ENCODE peak calls at places on chromosomes 7 and 10, in seven cellular contexts. One of them, this sample, is unnamed.

GRCh38 chr10:10826125-10826524 is 191.5 kb upstream of the CELF2 start:
- DNase-seq in GM04504: no peak
- DNase-seq in stimulated activated naive CD8-positive, alpha-beta T cell treated with anti-CD3 and anti-CD28 coated beads, Interleukin-15, Interleukin-2, amounts not matched to agents 100 U/mL and 50 U/mL, for 24 hours: no peak
- DNase-seq in left ventricle myocardium inferior: no peak
- DNase-seq in stromal cell of bone marrow: peak; percentile 63
- DNase-seq in glomerular endothelial cell: no peak
- DNase-seq in GOT3: no peak
- DNase-seq in this sample: no peak

GRCh38 chr7:38584443-38585210 is 46.5 kb downstream of the AMPH start:
- DNase-seq in GM04504: peak; percentile 77
- DNase-seq in stimulated activated naive CD8-positive, alpha-beta T cell treated with anti-CD3 and anti-CD28 coated beads, Interleukin-15, Interleukin-2, amounts not matched to agents 100 U/mL and 50 U/mL, for 24 hours: no peak
- DNase-seq in left ventricle myocardium inferior: no peak
- DNase-seq in stromal cell of bone marrow: peak; percentile 44
- DNase-seq in glomerular endothelial cell: no peak
- DNase-seq in GOT3: peak; percentile 19
- DNase-seq in this sample: peak; percentile 87

GRCh38 chr10:68471063-68471585 is 649 bp downstream of the DNA2 start:
- DNase-seq in GM04504: no peak
- DNase-seq in stimulated activated naive CD8-positive, alpha-beta T cell treated with anti-CD3 and anti-CD28 coated beads, Interleukin-15, Interleukin-2, amounts not matched to agents 100 U/mL and 50 U/mL, for 24 hours: no peak
- DNase-seq in left ventricle myocardium inferior: no peak
- DNase-seq in stromal cell of bone marrow: no peak
- DNase-seq in glomerular endothelial cell: no peak
- DNase-seq in GOT3: no peak
- DNase-seq in this sample: no peak

GRCh38 chr10:128151031-128151430 is 24.8 kb upstream of the MKI67 start:
- DNase-seq in GM04504: no peak
- DNase-seq in stimulated activated naive CD8-positive, alpha-beta T cell treated with anti-CD3 and anti-CD28 coated beads, Interleukin-15, Interleukin-2, amounts not matched to agents 100 U/mL and 50 U/mL, for 24 hours: no peak
- DNase-seq in left ventricle myocardium inferior: no peak
- DNase-seq in stromal cell of bone marrow: no peak
- DNase-seq in glomerular endothelial cell: no peak
- DNase-seq in GOT3: no peak
- DNase-seq in this sample: no peak

GRCh38 chr10:83908987-83909386 is 230.3 kb upstream of the GHITM start:
- DNase-seq in GM04504: no peak
- DNase-seq in stimulated activated naive CD8-positive, alpha-beta T cell treated with anti-CD3 and anti-CD28 coated beads, Interleukin-15, Interleukin-2, amounts not matched to agents 100 U/mL and 50 U/mL, for 24 hours: no peak
- DNase-seq in left ventricle myocardium inferior: no peak
- DNase-seq in stromal cell of bone marrow: no peak
- DNase-seq in glomerular endothelial cell: no peak
- DNase-seq in GOT3: no peak
- DNase-seq in this sample: no peak

GRCh38 chr10:26931223-26931622 is 70.5 kb upstream of the ABI1 start:
- DNase-seq in GM04504: no peak
- DNase-seq in stimulated activated naive CD8-positive, alpha-beta T cell treated with anti-CD3 and anti-CD28 coated beads, Interleukin-15, Interleukin-2, amounts not matched to agents 100 U/mL and 50 U/mL, for 24 hours: peak; percentile 47
- DNase-seq in left ventricle myocardium inferior: peak; percentile 23
- DNase-seq in stromal cell of bone marrow: no peak
- DNase-seq in glomerular endothelial cell: no peak
- DNase-seq in GOT3: no peak
- DNase-seq in this sample: no peak

GRCh38 chr10:60441515-60441914 is 51.8 kb upstream of the ANK3 start:
- DNase-seq in GM04504: no peak
- DNase-seq in stimulated activated naive CD8-positive, alpha-beta T cell treated with anti-CD3 and anti-CD28 coated beads, Interleukin-15, Interleukin-2, amounts not matched to agents 100 U/mL and 50 U/mL, for 24 hours: no peak
- DNase-seq in left ventricle myocardium inferior: no peak
- DNase-seq in stromal cell of bone marrow: no peak
- DNase-seq in glomerular endothelial cell: no peak
- DNase-seq in GOT3: no peak
- DNase-seq in this sample: no peak

GRCh38 chr7:122166708-122167107 is 22.7 kb upstream of the AASS start:
- DNase-seq in GM04504: peak; percentile 28
- DNase-seq in stimulated activated naive CD8-positive, alpha-beta T cell treated with anti-CD3 and anti-CD28 coated beads, Interleukin-15, Interleukin-2, amounts not matched to agents 100 U/mL and 50 U/mL, for 24 hours: no peak
- DNase-seq in left ventricle myocardium inferior: no peak
- DNase-seq in stromal cell of bone marrow: peak; percentile 31
- DNase-seq in glomerular endothelial cell: no peak
- DNase-seq in GOT3: no peak
- DNase-seq in this sample: no peak

GRCh38 chr7:70392870-70393269 is 739.1 kb upstream of the GALNT17 start:
- DNase-seq in GM04504: no peak
- DNase-seq in stimulated activated naive CD8-positive, alpha-beta T cell treated with anti-CD3 and anti-CD28 coated beads, Interleukin-15, Interleukin-2, amounts not matched to agents 100 U/mL and 50 U/mL, for 24 hours: no peak
- DNase-seq in left ventricle myocardium inferior: no peak
- DNase-seq in stromal cell of bone marrow: no peak
- DNase-seq in glomerular endothelial cell: no peak
- DNase-seq in GOT3: no peak
- DNase-seq in this sample: no peak

GRCh38 chr7:21580073-21580521 is 37.3 kb downstream of the DNAH11 start:
- DNase-seq in GM04504: peak; percentile 35
- DNase-seq in stimulated activated naive CD8-positive, alpha-beta T cell treated with anti-CD3 and anti-CD28 coated beads, Interleukin-15, Interleukin-2, amounts not matched to agents 100 U/mL and 50 U/mL, for 24 hours: no peak
- DNase-seq in left ventricle myocardium inferior: no peak
- DNase-seq in stromal cell of bone marrow: peak; percentile 19
- DNase-seq in glomerular endothelial cell: peak; percentile 5
- DNase-seq in GOT3: no peak
- DNase-seq in this sample: no peak

GRCh38 chr7:132755538-132756481 is 179.5 kb upstream of the PLXNA4 start:
- DNase-seq in GM04504: no peak
- DNase-seq in stimulated activated naive CD8-positive, alpha-beta T cell treated with anti-CD3 and anti-CD28 coated beads, Interleukin-15, Interleukin-2, amounts not matched to agents 100 U/mL and 50 U/mL, for 24 hours: no peak
- DNase-seq in left ventricle myocardium inferior: no peak
- DNase-seq in stromal cell of bone marrow: no peak
- DNase-seq in glomerular endothelial cell: no peak
- DNase-seq in GOT3: no peak
- DNase-seq in this sample: no peak

GRCh38 chr10:63698815-63699205 is 177.6 kb downstream of the REEP3 start:
- DNase-seq in GM04504: no peak
- DNase-seq in stimulated activated naive CD8-positive, alpha-beta T cell treated with anti-CD3 and anti-CD28 coated beads, Interleukin-15, Interleukin-2, amounts not matched to agents 100 U/mL and 50 U/mL, for 24 hours: no peak
- DNase-seq in left ventricle myocardium inferior: no peak
- DNase-seq in stromal cell of bone marrow: no peak
- DNase-seq in glomerular endothelial cell: no peak
- DNase-seq in GOT3: no peak
- DNase-seq in this sample: no peak

GRCh38 chr10:100364735-100365391 is 17.8 kb downstream of the SCD start:
- DNase-seq in GM04504: peak; percentile 60
- DNase-seq in stimulated activated naive CD8-positive, alpha-beta T cell treated with anti-CD3 and anti-CD28 coated beads, Interleukin-15, Interleukin-2, amounts not matched to agents 100 U/mL and 50 U/mL, for 24 hours: no peak
- DNase-seq in left ventricle myocardium inferior: peak; percentile 77
- DNase-seq in stromal cell of bone marrow: no peak
- DNase-seq in glomerular endothelial cell: no peak
- DNase-seq in GOT3: no peak
- DNase-seq in this sample: peak; percentile 87

GRCh38 chr10:95792874-95793285 is 36.9 kb downstream of the ENTPD1 start:
- DNase-seq in GM04504: no peak
- DNase-seq in stimulated activated naive CD8-positive, alpha-beta T cell treated with anti-CD3 and anti-CD28 coated beads, Interleukin-15, Interleukin-2, amounts not matched to agents 100 U/mL and 50 U/mL, for 24 hours: no peak
- DNase-seq in left ventricle myocardium inferior: no peak
- DNase-seq in stromal cell of bone marrow: peak; percentile 73
- DNase-seq in glomerular endothelial cell: peak; percentile 92
- DNase-seq in GOT3: no peak
- DNase-seq in this sample: no peak

GRCh38 chr10:8061274-8062211 is 7.1 kb downstream of the GATA3 start:
- DNase-seq in GM04504: no peak
- DNase-seq in stimulated activated naive CD8-positive, alpha-beta T cell treated with anti-CD3 and anti-CD28 coated beads, Interleukin-15, Interleukin-2, amounts not matched to agents 100 U/mL and 50 U/mL, for 24 hours: peak; percentile 71
- DNase-seq in left ventricle myocardium inferior: no peak
- DNase-seq in stromal cell of bone marrow: no peak
- DNase-seq in glomerular endothelial cell: no peak
- DNase-seq in GOT3: no peak
- DNase-seq in this sample: no peak

GRCh38 chr10:87850742-87851205 is 12.6 kb downstream of the KLLN start:
- DNase-seq in GM04504: peak; percentile 41
- DNase-seq in stimulated activated naive CD8-positive, alpha-beta T cell treated with anti-CD3 and anti-CD28 coated beads, Interleukin-15, Interleukin-2, amounts not matched to agents 100 U/mL and 50 U/mL, for 24 hours: peak; percentile 56
- DNase-seq in left ventricle myocardium inferior: peak; percentile 45
- DNase-seq in stromal cell of bone marrow: peak; percentile 40
- DNase-seq in glomerular endothelial cell: no peak
- DNase-seq in GOT3: no peak
- DNase-seq in this sample: peak; percentile 93

GRCh38 chr10:113132651-113133088 is 182.6 kb downstream of the TCF7L2 start:
- DNase-seq in GM04504: peak; percentile 75
- DNase-seq in stimulated activated naive CD8-positive, alpha-beta T cell treated with anti-CD3 and anti-CD28 coated beads, Interleukin-15, Interleukin-2, amounts not matched to agents 100 U/mL and 50 U/mL, for 24 hours: no peak
- DNase-seq in left ventricle myocardium inferior: no peak
- DNase-seq in stromal cell of bone marrow: no peak
- DNase-seq in glomerular endothelial cell: no peak
- DNase-seq in GOT3: no peak
- DNase-seq in this sample: no peak

This sample was measured in cerebellar cortex.